ENCODE peak calls at places on chromosomes 11 and 22, in five cellular contexts. Q is GM12865; X is activated effector memory CD4-positive, alpha-beta T cell treated with anti-CD3 and anti-CD28 coated beads, Interleukin-2, amount 50 U/mL, for 16 hours; P is activated T-cell treated with anti-CD3 and anti-CD28 coated beads, Interleukin-2, amount 50 U/mL, for 72 hours; A is left kidney. Y is an unnamed sample.

GRCh38 chr11:1632053-1632714 is 2.6 kb downstream of the KRTAP5-5 start:
- DNase-seq in Q (no peak), X (no peak), P (no peak), A (no peak), Y (no peak)

GRCh38 chr22:50548046-50548912 is 2.6 kb downstream of the KLHDC7B start:
- DNase-seq in Q (no peak), X (peak), P (peak), A (peak), Y (peak)

GRCh38 chr11:86696004-86696403 is 23.6 kb upstream of the ME3 start:
- DNase-seq in Q (no peak), X (no peak), P (no peak), A (no peak), Y (no peak)

GRCh38 chr11:126756416-126756815 is 244.2 kb downstream of the KIRREL3 start:
- DNase-seq in Q (no peak), X (no peak), P (no peak), A (no peak), Y (no peak)

GRCh38 chr22:39184586-39185577 is 32.4 kb upstream of the CBX7 start:
- DNase-seq in Q (no peak), X (peak), P (no peak), A (no peak), Y (no peak)

GRCh38 chr11:1640076-1640946 is 10.7 kb downstream of the KRTAP5-5 start:
- DNase-seq in Q (peak), X (peak), P (peak), A (peak), Y (peak)

GRCh38 chr11:67648140-67648795 is 2.3 kb downstream of the ACY3 start:
- DNase-seq in Q (peak), X (peak), P (peak), A (peak), Y (peak)

GRCh38 chr22:17831527-17832251 is 57.4 kb upstream of the BID start:
- DNase-seq in Q (no peak), X (no peak), P (no peak), A (no peak), Y (no peak)

GRCh38 chr11:111098091-111098490 is 147.4 kb upstream of the POU2AF2 start:
- DNase-seq in Q (peak), X (no peak), P (no peak), A (no peak), Y (no peak)

GRCh38 chr11:72807021-72807693 is 7.1 kb upstream of the ATG16L2 start:
- DNase-seq in Q (no peak), X (no peak), P (no peak), A (no peak), Y (no peak)

GRCh38 chr11:63837719-63838118 is 1.2 kb upstream of the MARK2 start:
- DNase-seq in Q (no peak), X (no peak), P (no peak), A (no peak), Y (no peak)

GRCh38 chr22:40055143-40055926 is 60.6 kb downstream of the FAM83F start:
- DNase-seq in Q (peak), X (peak), P (peak), A (no peak), Y (peak)

GRCh38 chr11:88508558-88508807 is 170.9 kb upstream of the CTSC start:
- DNase-seq in Q (no peak), X (peak), P (peak), A (no peak), Y (no peak)

GRCh38 chr11:118918128-118918685 is 7.5 kb downstream of the BCL9L start:
- DNase-seq in Q (no peak), X (no peak), P (peak), A (peak), Y (peak)

GRCh38 chr22:36862251-36863242 is 1.7 kb downstream of the NCF4 start:
- DNase-seq in Q (peak), X (peak), P (no peak), A (no peak), Y (no peak)

GRCh38 chr11:125202362-125202880 is 37.9 kb downstream of the PKNOX2 start:
- DNase-seq in Q (no peak), X (no peak), P (no peak), A (peak), Y (no peak)

GRCh38 chr11:131938321-131938751 is 567.9 kb downstream of the NTM start:
- DNase-seq in Q (peak), X (no peak), P (no peak), A (peak), Y (no peak)

GRCh38 chr11:34816698-34817213 is 99.4 kb downstream of the APIP start:
- DNase-seq in Q (no peak), X (no peak), P (no peak), A (no peak), Y (no peak)

GRCh38 chr11:111077938-111078337 is 167.6 kb upstream of the POU2AF2 start:
- DNase-seq in Q (no peak), X (no peak), P (no peak), A (no peak), Y (no peak)

GRCh38 chr11:36507824-36508489 is 2.1 kb downstream of the TRAF6 start:
- DNase-seq in Q (no peak), X (no peak), P (no peak), A (no peak), Y (no peak)

GRCh38 chr11:35236667-35237003 is 97.7 kb downstream of the CD44 start:
- DNase-seq in Q (no peak), X (no peak), P (no peak), A (no peak), Y (peak)

GRCh38 chr11:31692466-31692865 is 118.7 kb downstream of the PAX6 start:
- DNase-seq in Q (no peak), X (no peak), P (no peak), A (no peak), Y (no peak)

GRCh38 chr11:132490976-132491375 is 1041.3 kb downstream of the OPCML start:
- DNase-seq in Q (no peak), X (no peak), P (no peak), A (no peak), Y (no peak)

GRCh38 chr11:73236879-73237278 is 18.8 kb downstream of the P2RY2 start:
- DNase-seq in Q (peak), X (no peak), P (peak), A (peak), Y (peak)

GRCh38 chr11:19642759-19643158 is 69.9 kb upstream of the NAV2 start:
- DNase-seq in Q (no peak), X (no peak), P (no peak), A (no peak), Y (no peak)

GRCh38 chr22:36162127-36163034 is 1.8 kb upstream of the APOL3 start:
- DNase-seq in Q (peak), X (peak), P (peak), A (no peak), Y (peak)

GRCh38 chr11:17343907-17344306 is 7.7 kb upstream of the NCR3LG1 start:
- DNase-seq in Q (no peak), X (no peak), P (peak), A (no peak), Y (no peak)

GRCh38 chr11:12979928-12980689 is 29.0 kb upstream of the RASSF10 start:
- DNase-seq in Q (no peak), X (no peak), P (no peak), A (peak), Y (no peak)

GRCh38 chr11:26901162-26901561 is 92.8 kb upstream of the FIBIN start:
- DNase-seq in Q (no peak), X (no peak), P (no peak), A (peak), Y (no peak)

GRCh38 chr11:67195971-67196418 is 70.3 kb upstream of the GRK2 start:
- DNase-seq in Q (no peak), X (no peak), P (no peak), A (no peak), Y (no peak)

GRCh38 chr11:134275534-134276395 is at the start of gene GLB1L3:
- DNase-seq in Q (peak), X (peak), P (peak), A (peak), Y (peak)

GRCh38 chr22:23883658-23884057 is 10.5 kb upstream of the MIF start:
- DNase-seq in Q (no peak), X (no peak), P (no peak), A (no peak), Y (no peak)

GRCh38 chr11:13140873-13141655 is 131.9 kb downstream of the RASSF10 start:
- DNase-seq in Q (peak), X (no peak), P (no peak), A (no peak), Y (no peak)

GRCh38 chr11:61529537-61530225 is 21.1 kb downstream of the LRRC10B start:
- DNase-seq in Q (no peak), X (no peak), P (no peak), A (no peak), Y (no peak)

GRCh38 chr22:40261783-40262182 is 84.1 kb downstream of the TNRC6B start:
- DNase-seq in Q (no peak), X (no peak), P (no peak), A (no peak), Y (no peak)